ENCODE peak calls at places on chromosomes 3 and 15, in six cellular contexts. X, D, W, Z, P and A are unnamed samples.

GRCh38 chr3:107514453-107514852 is 8.3 kb upstream of the BBX start:
- DNase-seq in X (no peak), D (no peak), W (no peak), Z (no peak), P (no peak), A (no peak)

GRCh38 chr3:141410408-141410807 is 42.1 kb downstream of the ZBTB38 start:
- DNase-seq in X (peak; percentile 84), D (peak; percentile 94), W (peak; percentile 90), Z (peak; percentile 56), P (no peak), A (no peak)

GRCh38 chr3:98185180-98185579 is 18.7 kb downstream of the OR5H15 start:
- DNase-seq in X (no peak), D (no peak), W (no peak), Z (no peak), P (no peak), A (peak; percentile 2)

GRCh38 chr3:67981077-67981476 is 326.7 kb upstream of the SUCLG2 start:
- DNase-seq in X (no peak), D (no peak), W (no peak), Z (no peak), P (no peak), A (no peak)

GRCh38 chr15:71629761-71630499 is 180.4 kb upstream of the NR2E3 start:
- DNase-seq in X (no peak), D (no peak), W (no peak), Z (no peak), P (no peak), A (no peak)

GRCh38 chr3:41304603-41305002 is 105.3 kb downstream of the CTNNB1 start:
- DNase-seq in X (no peak), D (peak; percentile 58), W (peak; percentile 66), Z (no peak), P (no peak), A (no peak)

GRCh38 chr15:25437751-25438600 is 848 bp downstream of the UBE3A start:
- DNase-seq in X (peak; percentile 83), D (peak; percentile 55), W (peak; percentile 65), Z (peak; percentile 13), P (no peak), A (peak; percentile 74)

GRCh38 chr15:31163769-31164572 is 62.4 kb upstream of the TRPM1 start:
- DNase-seq in X (no peak), D (peak; percentile 7), W (no peak), Z (no peak), P (no peak), A (no peak)

GRCh38 chr15:51681303-51681963 is at the start of gene SCG3:
- DNase-seq in X (peak; percentile 80), D (peak; percentile 77), W (peak; percentile 70), Z (no peak), P (no peak), A (peak; percentile 48)

GRCh38 chr15:78992416-78993256 is 47.8 kb upstream of the CTSH start:
- DNase-seq in X (no peak), D (peak; percentile 45), W (peak; percentile 42), Z (no peak), P (no peak), A (no peak)

GRCh38 chr3:197809356-197810020 is 18.4 kb downstream of the LRCH3 start:
- DNase-seq in X (no peak), D (peak; percentile 69), W (peak; percentile 75), Z (peak; percentile 86), P (no peak), A (no peak)

GRCh38 chr3:4426782-4427344 is 40.2 kb downstream of the SUMF1 start:
- DNase-seq in X (no peak), D (peak; percentile 92), W (peak; percentile 95), Z (peak; percentile 93), P (no peak), A (peak; percentile 52)

GRCh38 chr3:102224171-102224570 is 210.6 kb upstream of the ZPLD1 start:
- DNase-seq in X (no peak), D (peak; percentile 46), W (peak; percentile 31), Z (no peak), P (no peak), A (peak; percentile 18)
- TF ChIP-seq CTCF in X (no peak), D (peak; percentile 33), W (peak; percentile 45), Z (peak; percentile 77), P (peak; percentile 33), A (peak; percentile 20)

GRCh38 chr3:195805181-195805580 is 6.5 kb downstream of the MUC4 start:
- DNase-seq in X (no peak), D (no peak), W (no peak), Z (no peak), P (no peak), A (no peak)
- TF ChIP-seq CTCF in X (no peak), D (no peak), W (no peak), Z (no peak), P (no peak), A (no peak)

DNA sequence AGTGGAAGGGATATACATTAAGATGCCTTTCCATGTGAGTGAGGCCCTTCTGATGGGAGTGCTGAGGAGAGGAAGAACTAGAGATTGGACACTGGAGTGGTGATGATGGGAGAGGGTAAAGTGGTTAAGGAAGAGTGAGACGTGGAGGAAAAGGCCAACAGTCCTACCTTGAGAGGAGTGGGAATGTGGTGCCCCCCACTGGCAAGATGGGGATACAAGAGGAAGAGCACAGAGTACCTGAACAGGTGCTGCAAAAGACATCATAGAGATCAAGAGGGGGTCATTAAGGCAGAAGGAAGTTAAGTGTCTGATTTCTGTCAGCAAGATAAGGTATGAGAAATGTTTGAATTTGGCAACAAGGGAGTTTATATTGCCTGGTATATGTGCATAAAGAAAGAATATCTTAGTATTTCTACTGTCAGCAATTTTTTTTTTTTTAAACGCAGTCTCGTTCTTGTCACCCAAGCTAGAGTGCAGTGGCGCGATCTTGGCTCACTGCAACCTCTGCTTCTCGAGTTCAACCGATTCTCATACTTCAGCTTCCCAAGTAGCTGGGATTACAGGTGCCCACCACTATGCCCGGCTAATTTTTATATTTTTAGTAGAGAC is 34.0 kb downstream of the ARIH2 start:
- DNase-seq in X (no peak), D (peak; percentile 39), W (peak; percentile 40), Z (no peak), P (no peak), A (peak; percentile 32)
- TF ChIP-seq CTCF in X (peak; percentile 42), D (peak; percentile 52), W (peak; percentile 50), Z (peak; percentile 62), P (peak; percentile 63), A (peak; percentile 56)

DNA sequence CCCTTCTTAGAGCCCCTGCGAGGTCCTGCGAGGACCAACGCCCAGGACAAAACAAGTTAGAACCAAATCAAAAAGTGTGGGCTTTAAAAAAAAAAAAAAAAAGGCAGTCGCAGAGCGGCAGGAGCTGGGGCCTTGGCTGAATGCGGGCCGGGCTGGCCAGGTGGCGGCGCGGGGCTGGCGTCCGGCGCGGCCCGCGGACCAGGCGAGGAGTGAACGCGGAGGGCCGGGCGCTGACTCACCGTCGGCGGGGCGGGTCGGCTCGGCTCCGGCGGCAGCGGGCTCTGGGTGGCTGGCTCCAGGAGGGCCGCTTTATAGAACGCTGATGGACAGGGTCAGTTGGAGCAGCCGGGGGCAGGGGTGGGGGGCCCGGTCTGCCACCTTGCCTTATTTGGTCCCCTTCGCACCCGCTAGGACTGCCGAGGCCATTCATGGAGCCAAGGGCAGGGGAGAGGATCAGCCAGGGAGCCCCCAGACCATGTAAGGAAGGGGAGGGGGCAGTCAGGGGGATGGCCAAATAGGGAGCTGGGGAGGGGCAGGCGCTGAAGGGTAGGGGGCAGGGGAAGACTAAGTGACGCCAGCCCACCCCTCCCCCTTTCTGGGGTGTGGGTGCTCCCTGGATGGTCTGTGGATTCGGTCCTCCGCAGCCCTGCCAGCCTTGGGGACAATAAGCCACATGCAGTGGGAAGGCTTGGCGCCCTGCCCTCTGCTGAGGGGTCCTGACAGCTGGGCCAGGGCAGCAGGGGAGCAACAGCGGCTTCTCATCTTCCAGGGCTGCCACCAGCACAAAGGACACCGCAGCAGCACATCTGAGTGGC is at the start of gene ACTC1:
- DNase-seq in X (peak; percentile 79), D (peak; percentile 39), W (peak; percentile 40), Z (peak; percentile 42), P (no peak), A (no peak)
- TF ChIP-seq CTCF in X (peak; percentile 22), D (no peak), W (no peak), Z (peak; percentile 41), P (no peak), A (no peak)

GRCh38 chr3:49028673-49029562 is at the start of gene IMPDH2:
- DNase-seq in X (peak; percentile 98), D (peak; percentile 94), W (peak; percentile 95), Z (peak; percentile 88), P (peak; percentile 76), A (peak; percentile 89)
- TF ChIP-seq CTCF in X (no peak), D (peak; percentile 1), W (no peak), Z (peak; percentile 24), P (no peak), A (no peak)

GRCh38 chr3:120177907-120178306 is 83.7 kb upstream of the GSK3B start:
- DNase-seq in X (no peak), D (peak; percentile 34), W (peak; percentile 38), Z (peak; percentile 24), P (no peak), A (no peak)

GRCh38 chr3:120180731-120181412 is 86.6 kb upstream of the GSK3B start:
- DNase-seq in X (no peak), D (no peak), W (no peak), Z (no peak), P (no peak), A (no peak)

GRCh38 chr3:120177151-120177550 is 82.9 kb upstream of the GSK3B start:
- DNase-seq in X (peak; percentile 62), D (peak; percentile 91), W (peak; percentile 94), Z (peak; percentile 88), P (no peak), A (no peak)

GRCh38 chr3:120181632-120182031 is 87.4 kb upstream of the GSK3B start:
- DNase-seq in X (no peak), D (no peak), W (no peak), Z (no peak), P (no peak), A (no peak)

DNA sequence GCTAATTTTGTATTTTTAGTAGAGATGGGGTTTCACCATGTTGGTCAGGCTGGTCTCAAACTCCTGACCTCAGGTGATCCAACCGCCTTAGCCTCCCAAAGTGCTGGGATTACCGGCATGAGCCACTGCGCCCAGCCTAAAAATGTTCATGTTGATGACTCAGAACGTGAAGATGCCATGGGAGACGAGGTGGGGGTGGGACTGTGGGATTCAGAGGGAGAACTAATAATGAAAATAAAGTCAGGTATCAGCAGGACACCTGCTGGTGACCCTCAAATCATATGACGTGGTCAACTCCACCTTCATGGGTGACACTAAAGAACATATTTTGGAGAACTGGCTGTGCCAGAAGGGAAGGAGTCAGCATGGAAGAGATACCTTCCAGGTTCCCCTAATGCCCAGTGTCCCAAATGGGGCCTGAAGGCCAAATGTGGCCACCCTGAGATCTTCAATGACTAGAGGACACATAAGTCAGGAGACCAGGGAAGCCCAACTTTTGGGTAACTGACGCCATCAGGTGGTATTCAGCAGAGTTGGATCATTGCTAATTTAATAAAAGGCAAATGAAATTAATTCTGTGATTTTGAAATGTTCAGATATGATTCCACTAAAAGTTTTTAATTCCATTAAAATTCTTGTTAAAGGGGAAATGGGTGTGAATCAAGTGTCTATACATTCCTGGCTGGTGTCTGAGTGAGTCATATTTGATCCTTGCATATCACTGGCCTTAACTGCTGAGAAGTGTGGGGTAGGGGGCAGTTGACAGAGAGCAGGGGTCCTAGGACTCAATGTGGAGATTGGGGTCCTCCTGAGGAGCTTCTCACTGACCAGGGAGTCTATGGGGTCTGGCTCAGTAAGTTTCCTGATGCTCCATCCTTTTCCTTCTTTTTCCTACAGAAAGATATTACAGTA is 88.6 kb upstream of the GSK3B start:
- DNase-seq in X (no peak), D (peak; percentile 78), W (peak; percentile 76), Z (peak; percentile 40), P (no peak), A (peak; percentile 36)
- TF ChIP-seq CTCF in X (peak; percentile 33), D (peak; percentile 47), W (peak; percentile 37), Z (peak; percentile 77), P (peak; percentile 30), A (no peak)

GRCh38 chr3:126661532-126661931 is 6.6 kb upstream of the TXNRD3 start:
- DNase-seq in X (no peak), D (no peak), W (no peak), Z (no peak), P (no peak), A (no peak)
- TF ChIP-seq CTCF in X (no peak), D (no peak), W (no peak), Z (no peak), P (no peak), A (no peak)

GRCh38 chr3:72887723-72888545 is at the start of gene GXYLT2:
- DNase-seq in X (peak; percentile 70), D (peak; percentile 81), W (peak; percentile 82), Z (peak; percentile 33), P (no peak), A (peak; percentile 77)
- TF ChIP-seq CTCF in X (no peak), D (no peak), W (no peak), Z (no peak), P (no peak), A (no peak)